ENCODE peak calls at places on chromosomes 11 and 22, in five cellular contexts. A is H1, X is GM12878, T is SK-N-SH, Y is K562. D is an unnamed sample.
A peak's percentile ranks its signal among the peaks of the same experiment; 100 is the strongest.

GRCh38 chr11:65790104-65790901 is 3.4 kb downstream of the OVOL1 start:
- DNase-seq in A (no peak), X (no peak), Y (no peak), T (peak; percentile 30), D (no peak)

GRCh38 chr22:37855462-37855861 is 6.2 kb downstream of the EIF3L start:
- DNase-seq in X (no peak), Y (no peak), T (no peak), A (no peak), D (no peak)

GRCh38 chr11:117915219-117915618 is 14.0 kb downstream of the TMPRSS13 start:
- DNase-seq in T (no peak), X (no peak), A (no peak), Y (no peak), D (no peak)

GRCh38 chr11:68890490-68891231 is 13.0 kb downstream of the MRPL21 start:
- DNase-seq in A (no peak), X (no peak), Y (no peak), T (peak; percentile 97), D (no peak)

GRCh38 chr11:131773626-131774025 is 403.2 kb downstream of the NTM start:
- DNase-seq in X (no peak), Y (no peak), T (no peak), A (no peak), D (no peak)

GRCh38 chr22:19970031-19970478 is 28.4 kb upstream of the TXNRD2 start:
- DNase-seq in A (no peak), T (no peak), X (no peak), Y (no peak), D (no peak)

GRCh38 chr22:37488337-37489135 is 2.4 kb upstream of the MFNG start:
- DNase-seq in X (no peak), Y (no peak), T (no peak), A (no peak), D (no peak)

GRCh38 chr11:79610139-79610538 is 169.3 kb upstream of the TENM4 start:
- DNase-seq in A (no peak), Y (no peak), X (no peak), T (no peak), D (no peak)

GRCh38 chr11:69442012-69442806 is 39.3 kb upstream of the LINC01488 start:
- DNase-seq in T (no peak), A (no peak), Y (no peak), X (no peak), D (no peak)

GRCh38 chr11:78063440-78064181 is at the start of gene THRSP:
- DNase-seq in X (no peak), A (no peak), Y (no peak), T (no peak), D (no peak)

GRCh38 chr11:4044971-4045646 is 49.5 kb upstream of the RRM1 start:
- DNase-seq in A (no peak), Y (no peak), T (no peak), X (no peak), D (no peak)

GRCh38 chr11:134407321-134407828 is 4.7 kb downstream of the B3GAT1 start:
- DNase-seq in T (no peak), Y (no peak), X (no peak), A (no peak), D (no peak)

GRCh38 chr22:16933274-16933923 is 74.6 kb downstream of the GAB4 start:
- DNase-seq in T (no peak), X (no peak), A (no peak), Y (no peak), D (no peak)

GRCh38 chr11:126403039-126403438 is 47.6 kb downstream of the ST3GAL4 start:
- DNase-seq in A (no peak), T (no peak), Y (no peak), X (no peak), D (no peak)

GRCh38 chr22:25645266-25645665 is 80.8 kb downstream of the GRK3 start:
- DNase-seq in A (no peak), Y (no peak), X (no peak), T (no peak), D (no peak)

GRCh38 chr11:110712643-110713468 is 619 bp upstream of the ARHGAP20 start:
- DNase-seq in Y (no peak), A (no peak), X (no peak), T (peak; percentile 69), D (peak; percentile 3)

GRCh38 chr11:117816151-117816741 is 8.3 kb downstream of the FXYD2 start:
- DNase-seq in X (no peak), A (peak; percentile 39), T (peak; percentile 71), Y (peak; percentile 23), D (no peak)

GRCh38 chr11:132187814-132188213 is 817.4 kb downstream of the NTM start:
- DNase-seq in A (no peak), Y (no peak), X (no peak), T (no peak), D (no peak)

GRCh38 chr11:12288212-12288933 is 89.0 kb upstream of the PARVA start:
- DNase-seq in A (peak; percentile 82), Y (peak; percentile 82), X (no peak), T (peak; percentile 90), D (peak; percentile 55)

GRCh38 chr11:87431386-87431785 is 393.7 kb downstream of the TMEM135 start:
- DNase-seq in T (no peak), A (no peak), Y (no peak), X (no peak), D (no peak)

GRCh38 chr11:86292912-86293606 is 9.0 kb upstream of the HIKESHI start:
- DNase-seq in A (no peak), T (no peak), Y (no peak), X (peak; percentile 59), D (no peak)

GRCh38 chr22:44807915-44808690 is 55.7 kb downstream of the ARHGAP8 start:
- DNase-seq in Y (peak; percentile 43), X (no peak), T (peak; percentile 77), A (no peak), D (no peak)

GRCh38 chr11:11425806-11426205 is 72.8 kb upstream of the CSNK2A3 start:
- DNase-seq in Y (no peak), X (no peak), T (no peak), A (no peak), D (no peak)

GRCh38 chr11:81913793-81914192 is 819.9 kb downstream of the FAM181B start:
- DNase-seq in T (no peak), Y (no peak), X (no peak), A (no peak), D (no peak)

GRCh38 chr11:81907996-81908395 is 825.7 kb downstream of the FAM181B start:
- DNase-seq in Y (no peak), A (no peak), X (no peak), T (no peak), D (no peak)
- TF ChIP-seq TAF1 in Y (no peak), A (no peak), X (no peak), T (no peak), D (no peak)

GRCh38 chr11:124109377-124109776 is 5.9 kb upstream of the VWA5A start:
- DNase-seq in X (no peak), Y (no peak), A (no peak), T (no peak), D (no peak)

GRCh38 chr11:124115782-124116616 is 749 bp downstream of the VWA5A start:
- DNase-seq in X (no peak), Y (peak; percentile 13), T (peak; percentile 15), A (no peak), D (no peak)

GRCh38 chr11:124114942-124115781 is at the start of gene VWA5A:
- DNase-seq in X (peak; percentile 20), T (peak; percentile 80), Y (peak; percentile 83), A (peak; percentile 57), D (peak; percentile 58)

GRCh38 chr11:124119103-124119502 is 3.9 kb downstream of the VWA5A start:
- DNase-seq in X (no peak), Y (no peak), A (no peak), T (no peak), D (no peak)

DNA sequence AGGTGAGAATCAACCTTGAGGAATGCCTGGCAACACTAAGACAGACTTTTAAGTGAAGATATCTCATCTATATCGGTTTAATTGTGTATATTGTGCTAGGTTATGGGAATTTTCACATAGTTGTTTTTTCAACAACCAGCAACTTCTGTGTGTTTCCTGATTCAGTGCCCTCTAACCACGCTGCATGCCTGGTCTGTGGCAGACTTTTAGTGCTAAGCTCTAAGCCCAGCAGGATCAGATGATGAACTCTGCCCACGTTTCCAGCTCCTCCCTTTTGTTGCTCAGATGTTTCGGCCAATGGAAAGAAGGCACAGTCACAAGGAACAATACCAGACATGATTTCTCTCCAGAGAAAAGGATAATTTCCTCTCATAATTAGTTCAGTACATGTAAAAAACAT is 1.4 kb upstream of the VWA5A start:
- DNase-seq in A (no peak), T (no peak), Y (no peak), X (no peak), D (no peak)
- TF ChIP-seq TAF1 in A (no peak), T (no peak), Y (no peak), X (no peak), D (no peak)

GRCh38 chr11:28525636-28526405 is 417.6 kb downstream of the METTL15 start:
- DNase-seq in A (no peak), T (no peak), X (no peak), Y (no peak), D (no peak)
- TF ChIP-seq TAF1 in A (no peak), T (no peak), X (no peak), Y (no peak), D (no peak)

GRCh38 chr22:22506736-22507135 is 1.8 kb downstream of the ZNF280B start:
- DNase-seq in A (no peak), T (no peak), X (no peak), Y (no peak), D (no peak)

GRCh38 chr22:22513619-22514018 is 5.1 kb upstream of the ZNF280B start:
- DNase-seq in A (no peak), Y (no peak), T (no peak), X (no peak), D (no peak)

GRCh38 chr22:22507743-22508273 is 734 bp downstream of the ZNF280B start:
- DNase-seq in A (no peak), X (no peak), T (no peak), Y (no peak), D (no peak)

DNA sequence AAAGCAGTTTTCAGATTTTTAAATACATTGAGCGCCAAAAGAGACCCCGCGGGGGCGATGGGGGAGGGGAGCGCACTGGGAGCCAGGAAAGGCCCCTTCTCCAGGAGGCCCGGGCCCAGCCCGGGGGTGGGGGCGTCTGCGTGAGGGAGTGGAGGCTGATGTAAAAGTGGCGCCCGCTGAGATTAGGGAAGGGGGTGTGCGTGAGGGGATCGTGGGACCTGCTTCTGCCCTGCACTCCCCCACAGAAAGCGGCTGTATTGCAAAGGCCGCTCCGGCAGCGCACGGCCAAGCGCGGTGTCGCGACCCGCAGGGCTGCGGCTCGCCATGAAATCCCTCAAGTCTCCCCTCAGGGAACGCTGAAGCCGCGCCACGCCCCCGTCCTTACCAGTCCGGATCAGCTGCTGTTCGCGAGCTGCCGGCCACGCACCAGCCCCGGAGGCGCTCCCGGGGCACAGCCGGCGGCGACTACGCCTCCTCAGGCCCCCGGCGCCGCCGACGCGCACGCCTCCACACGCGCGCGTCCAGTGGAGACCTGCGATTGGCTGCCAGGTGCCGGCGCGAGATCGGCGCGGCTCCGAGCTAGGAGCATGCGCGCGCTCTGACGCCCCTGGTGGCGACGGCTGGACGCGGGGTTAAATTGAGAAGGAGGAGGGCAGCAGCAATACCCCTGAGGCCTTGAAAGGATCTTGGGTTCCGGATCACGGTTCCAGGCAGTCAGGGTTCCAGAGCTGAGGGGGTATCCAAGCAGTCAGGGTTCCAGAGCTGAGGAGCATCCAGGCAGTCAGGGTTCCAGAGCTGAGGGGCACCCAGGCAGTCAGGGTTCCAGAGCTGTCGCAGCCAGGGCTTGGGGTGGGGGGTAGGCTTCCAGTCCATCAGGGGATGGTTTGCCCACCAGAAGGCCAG is at the start of gene ZNF280B:
- DNase-seq in A (peak; percentile 9), T (peak; percentile 94), Y (peak; percentile 100), X (peak; percentile 43), D (peak; percentile 85)
- TF ChIP-seq TAF1 in A (peak; percentile 70), T (peak; percentile 24), Y (no peak), X (no peak), D (peak; percentile 53)

D was measured in GM12891.